ENCODE peak calls at places on chromosomes 4 and X, in seven cellular contexts. Q is H9, B is IMR-90, J is mesendoderm, I is neuronal stem cell, Y is trophoblast cell, L is H1. W is an unnamed sample.

GRCh38 chr4:25235401-25235800 is 1.6 kb downstream of the PI4K2B start:
- DNase-seq in L (no peak), B (no peak), I (no peak), Y (no peak), Q (no peak), J (no peak), W (no peak)

GRCh38 chr4:109998867-109999303 is 86.2 kb downstream of the EGF start:
- DNase-seq in B (peak; percentile 61), I (peak; percentile 64), Y (peak; percentile 24), J (peak; percentile 67), Q (no peak), L (no peak), W (peak; percentile 73)

GRCh38 chr4:94304365-94304971 is 38.2 kb downstream of the HPGDS start:
- DNase-seq in L (no peak), J (peak; percentile 25), I (peak; percentile 9), Q (no peak), Y (peak; percentile 24), B (peak; percentile 42), W (peak; percentile 30)

GRCh38 chrX:150767045-150767395 is 73.8 kb downstream of the MTMR1 start:
- DNase-seq in J (peak; percentile 22), I (no peak), Y (peak; percentile 9), B (no peak), Q (no peak), L (no peak), W (no peak)

GRCh38 chr4:53704329-53704728 is 113.0 kb upstream of the LNX1 start:
- DNase-seq in I (no peak), Y (no peak), L (no peak), B (no peak), Q (no peak), J (no peak), W (no peak)

GRCh38 chr4:7171191-7171900 is 21.0 kb upstream of the SORCS2 start:
- DNase-seq in I (no peak), J (no peak), Y (no peak), L (no peak), B (no peak), Q (peak; percentile 6), W (no peak)

GRCh38 chrX:2664497-2664896 is 26.6 kb upstream of the CD99 start:
- DNase-seq in B (peak; percentile 87), Y (no peak), I (no peak), L (no peak), Q (no peak), J (no peak), W (no peak)

GRCh38 chr4:127622923-127623754 is 9.6 kb upstream of the INTU start:
- DNase-seq in Y (peak; percentile 13), I (peak; percentile 65), L (peak; percentile 83), B (peak; percentile 33), J (peak; percentile 83), Q (peak; percentile 86), W (no peak)

GRCh38 chr4:71130827-71131603 is 137.6 kb downstream of the DCK start:
- DNase-seq in I (no peak), Q (no peak), J (peak; percentile 20), Y (peak; percentile 7), B (peak; percentile 89), L (no peak), W (peak; percentile 50)

GRCh38 chr4:124132161-124132560 is 580.4 kb downstream of the ANKRD50 start:
- DNase-seq in L (no peak), Y (no peak), I (no peak), Q (no peak), B (peak; percentile 26), J (no peak), W (peak; percentile 29)

GRCh38 chr4:101856149-101856548 is 65.6 kb downstream of the BANK1 start:
- DNase-seq in B (no peak), Y (no peak), L (no peak), I (no peak), J (no peak), Q (no peak), W (no peak)

GRCh38 chrX:33726281-33727160 is 405.6 kb downstream of the FAM47A start:
- DNase-seq in L (peak; percentile 40), B (no peak), Q (peak; percentile 27), J (no peak), Y (no peak), I (no peak), W (no peak)

GRCh38 chr4:168831919-168832745 is 177.9 kb downstream of the CBR4 start:
- DNase-seq in L (peak; percentile 84), Q (peak; percentile 83), J (peak; percentile 96), Y (peak; percentile 77), I (peak; percentile 77), B (peak; percentile 78), W (peak; percentile 87)

GRCh38 chrX:7514871-7515599 is 327.9 kb upstream of the VCX start:
- DNase-seq in Q (no peak), I (no peak), J (no peak), B (no peak), L (no peak), Y (no peak), W (no peak)

GRCh38 chr4:7646384-7647061 is 211.8 kb upstream of the PSAPL1 start:
- DNase-seq in J (no peak), I (no peak), B (peak; percentile 14), Y (no peak), Q (no peak), L (no peak), W (peak; percentile 17)

GRCh38 chrX:73867144-73867543 is 304.1 kb downstream of the CHIC1 start:
- DNase-seq in L (no peak), B (no peak), Q (no peak), J (no peak), Y (no peak), I (no peak), W (no peak)

GRCh38 chrX:7828594-7828993 is 14.4 kb upstream of the VCX start:
- DNase-seq in J (peak; percentile 37), I (no peak), Y (no peak), Q (no peak), L (no peak), B (no peak), W (no peak)

GRCh38 chr4:60750962-60751361 is 449.2 kb upstream of the ADGRL3 start:
- DNase-seq in I (no peak), B (no peak), Y (no peak), L (no peak), J (no peak), Q (no peak), W (no peak)

GRCh38 chr4:155207534-155208257 is 740 bp upstream of the NPY2R start:
- DNase-seq in B (no peak), L (peak; percentile 52), J (peak; percentile 90), Y (no peak), Q (peak; percentile 77), I (peak; percentile 58), W (no peak)

GRCh38 chr4:176478076-176478475 is 158.3 kb downstream of the SPCS3 start:
- DNase-seq in J (no peak), Y (no peak), L (no peak), B (peak; percentile 30), I (no peak), Q (no peak), W (no peak)

GRCh38 chr4:145898926-145899531 is 39.6 kb downstream of the ZNF827 start:
- DNase-seq in Y (no peak), J (no peak), L (no peak), Q (no peak), B (no peak), I (no peak), W (no peak)

GRCh38 chrX:252421-253291 is 28.5 kb upstream of the PLCXD1 start:
- DNase-seq in B (no peak), J (no peak), Y (no peak), I (no peak), L (no peak), Q (no peak), W (no peak)

GRCh38 chr4:25367004-25367621 is 9.9 kb upstream of the ANAPC4 start:
- DNase-seq in Y (no peak), L (no peak), J (peak; percentile 44), B (peak; percentile 59), I (no peak), Q (no peak), W (peak; percentile 58)

GRCh38 chr4:20454440-20455037 is 202.8 kb downstream of the SLIT2 start:
- DNase-seq in L (no peak), I (no peak), Y (no peak), Q (no peak), B (no peak), J (no peak), W (no peak)

GRCh38 chr4:123784626-123785025 is 388.0 kb downstream of the SPRY1 start:
- DNase-seq in I (no peak), L (no peak), B (no peak), J (no peak), Y (no peak), Q (no peak), W (no peak)

GRCh38 chr4:55098805-55099204 is 26.6 kb downstream of the KDR start:
- DNase-seq in I (no peak), Q (no peak), Y (no peak), B (no peak), J (no peak), L (no peak), W (no peak)
- H3K18ac ChIP-seq in I (no peak overlapping the region), Q (no peak overlapping the region), Y (no peak overlapping the region), B (no peak overlapping the region), J (no peak overlapping the region), L (no peak overlapping the region), W (no peak overlapping the region)

GRCh38 chr4:21753084-21753760 is 195.3 kb downstream of the KCNIP4 start:
- DNase-seq in Q (no peak), J (peak; percentile 10), L (no peak), Y (peak; percentile 33), I (no peak), B (no peak), W (peak; percentile 21)
- H3K79me1 ChIP-seq in Q (no peaks in the 10 kb centered on the region), J (no peaks in the 10 kb centered on the region), L (no peaks in the 10 kb centered on the region), Y (no peaks in the 10 kb centered on the region), I (no peaks in the 10 kb centered on the region), B (no peaks in the 10 kb centered on the region), W (no peaks in the 10 kb centered on the region)

DNA sequence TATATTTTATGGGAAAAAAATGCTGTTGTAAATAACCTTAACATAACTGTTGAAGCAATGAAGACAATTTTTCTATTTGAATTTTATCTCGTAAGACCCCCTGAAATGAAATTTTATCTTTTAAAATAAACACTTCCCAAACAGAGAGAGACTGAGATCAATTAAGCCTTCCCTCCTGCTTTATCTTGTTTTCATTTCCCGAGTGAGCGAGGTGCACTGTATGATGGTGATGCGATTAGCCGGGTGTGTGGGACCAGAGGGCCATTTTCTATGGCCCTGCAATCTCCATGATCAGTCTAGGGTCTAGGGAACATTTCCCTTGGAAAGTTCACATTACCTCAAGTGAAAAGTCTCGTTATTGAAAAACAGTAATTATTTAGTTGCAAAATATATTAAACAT is 134.1 kb upstream of the MID1 start:
- DNase-seq in J (peak; percentile 29), B (no peak), Q (no peak), L (no peak), Y (no peak), I (no peak), W (no peak)
- H3K18ac ChIP-seq in J (no peak overlapping the region), B (no peak overlapping the region), Q (no peak overlapping the region), L (no peak overlapping the region), Y (no peak overlapping the region), I (no peak overlapping the region), W (no peak overlapping the region)

DNA sequence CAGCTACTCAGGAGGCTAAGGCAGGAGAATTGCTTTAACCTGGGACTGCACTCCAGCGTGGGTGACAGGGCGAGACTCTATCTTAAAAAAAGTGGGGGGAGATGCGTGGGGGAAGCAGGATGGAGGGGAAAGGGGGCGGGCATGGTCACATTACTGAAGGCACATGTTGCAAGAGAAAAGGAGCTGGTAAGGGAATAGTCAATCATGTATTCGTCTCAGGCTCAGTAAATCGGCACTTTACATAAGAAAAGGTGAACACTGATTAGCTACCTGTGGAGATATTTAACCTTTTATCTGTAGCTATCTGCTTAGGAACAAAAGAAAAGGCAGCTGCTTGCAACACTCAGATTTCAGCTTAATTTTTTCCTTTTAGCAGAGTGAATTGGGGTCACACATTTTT is 132.5 kb downstream of the PLS3 start:
- DNase-seq in Q (peak; percentile 63), B (no peak), J (no peak), I (no peak), L (no peak), Y (no peak), W (no peak)
- H3K79me1 ChIP-seq in Q (no peaks in the 10 kb centered on the region), B (no peaks in the 10 kb centered on the region), J (no peaks in the 10 kb centered on the region), I (no peaks in the 10 kb centered on the region), L (no peaks in the 10 kb centered on the region), Y (no peaks in the 10 kb centered on the region), W (no peaks in the 10 kb centered on the region)

GRCh38 chrX:101823236-101823635 is 108.6 kb downstream of the ZMAT1 start:
- DNase-seq in Q (no peak), Y (no peak), L (no peak), B (no peak), I (no peak), J (no peak), W (no peak)
- H3K18ac ChIP-seq in Q (no peak overlapping the region), Y (no peak overlapping the region), L (no peak overlapping the region), B (no peak overlapping the region), I (no peak overlapping the region), J (no peak overlapping the region), W (no peak overlapping the region)